ENCODE peak calls at places on chromosomes 16 and 17, in four cellular contexts. One of them, this sample, is unnamed.

GRCh38 chr16:53372942-53373871 is 61.1 kb upstream of the RBL2 start:
- DNase-seq in heart left ventricle: no peak
- DNase-seq in epithelial cell of esophagus: peak
- DNase-seq in activated CD8-positive, alpha-beta T cell treated with anti-CD3 and anti-CD28 coated beads for 36 hours: peak
- DNase-seq in this sample: no peak

GRCh38 chr17:50817142-50817751 is 18.1 kb upstream of the WFIKKN2 start:
- DNase-seq in activated CD8-positive, alpha-beta T cell treated with anti-CD3 and anti-CD28 coated beads for 36 hours: peak
- DNase-seq in heart left ventricle: no peak
- DNase-seq in epithelial cell of esophagus: no peak
- DNase-seq in this sample: peak

GRCh38 chr16:57462978-57463362 is 491 bp downstream of the POLR2C start:
- DNase-seq in epithelial cell of esophagus: no peak
- DNase-seq in activated CD8-positive, alpha-beta T cell treated with anti-CD3 and anti-CD28 coated beads for 36 hours: no peak
- DNase-seq in heart left ventricle: no peak
- DNase-seq in this sample: no peak

GRCh38 chr16:57358527-57359095 is at the start of gene CCL22:
- DNase-seq in activated CD8-positive, alpha-beta T cell treated with anti-CD3 and anti-CD28 coated beads for 36 hours: peak
- DNase-seq in heart left ventricle: no peak
- DNase-seq in epithelial cell of esophagus: peak
- DNase-seq in this sample: no peak

GRCh38 chr16:49502136-49502881 is 128.7 kb downstream of the C16orf78 start:
- DNase-seq in heart left ventricle: no peak
- DNase-seq in activated CD8-positive, alpha-beta T cell treated with anti-CD3 and anti-CD28 coated beads for 36 hours: no peak
- DNase-seq in epithelial cell of esophagus: no peak
- DNase-seq in this sample: no peak

GRCh38 chr16:57186630-57187507 is 740 bp downstream of the RSPRY1 start:
- DNase-seq in activated CD8-positive, alpha-beta T cell treated with anti-CD3 and anti-CD28 coated beads for 36 hours: peak
- DNase-seq in epithelial cell of esophagus: peak
- DNase-seq in heart left ventricle: peak
- DNase-seq in this sample: peak

GRCh38 chr16:49617710-49618330 is 238.1 kb downstream of the ZNF423 start:
- DNase-seq in epithelial cell of esophagus: no peak
- DNase-seq in activated CD8-positive, alpha-beta T cell treated with anti-CD3 and anti-CD28 coated beads for 36 hours: no peak
- DNase-seq in heart left ventricle: no peak
- DNase-seq in this sample: peak

GRCh38 chr17:80927791-80928216 is 63.8 kb upstream of the CHMP6 start:
- DNase-seq in epithelial cell of esophagus: peak
- DNase-seq in activated CD8-positive, alpha-beta T cell treated with anti-CD3 and anti-CD28 coated beads for 36 hours: no peak
- DNase-seq in heart left ventricle: no peak
- DNase-seq in this sample: no peak

GRCh38 chr16:9258423-9259051 is 167.1 kb downstream of the HAPSTR1 start:
- DNase-seq in epithelial cell of esophagus: peak
- DNase-seq in heart left ventricle: peak
- DNase-seq in activated CD8-positive, alpha-beta T cell treated with anti-CD3 and anti-CD28 coated beads for 36 hours: peak
- DNase-seq in this sample: no peak

GRCh38 chr17:43013296-43013695 is 6.7 kb downstream of the IFI35 start:
- DNase-seq in epithelial cell of esophagus: no peak
- DNase-seq in activated CD8-positive, alpha-beta T cell treated with anti-CD3 and anti-CD28 coated beads for 36 hours: no peak
- DNase-seq in heart left ventricle: no peak
- DNase-seq in this sample: no peak

GRCh38 chr17:44970136-44970737 is 2.1 kb upstream of the C1QL1 start:
- DNase-seq in activated CD8-positive, alpha-beta T cell treated with anti-CD3 and anti-CD28 coated beads for 36 hours: peak
- DNase-seq in heart left ventricle: no peak
- DNase-seq in epithelial cell of esophagus: no peak
- DNase-seq in this sample: peak

GRCh38 chr17:57498443-57498842 is 242.1 kb downstream of the MSI2 start:
- DNase-seq in epithelial cell of esophagus: no peak
- DNase-seq in heart left ventricle: no peak
- DNase-seq in activated CD8-positive, alpha-beta T cell treated with anti-CD3 and anti-CD28 coated beads for 36 hours: no peak
- DNase-seq in this sample: no peak

GRCh38 chr17:62658136-62658535 is 30.7 kb downstream of the MRC2 start:
- DNase-seq in heart left ventricle: no peak
- DNase-seq in activated CD8-positive, alpha-beta T cell treated with anti-CD3 and anti-CD28 coated beads for 36 hours: no peak
- DNase-seq in epithelial cell of esophagus: no peak
- DNase-seq in this sample: no peak

GRCh38 chr17:40312893-40313659 is 4.1 kb downstream of the RARA start:
- DNase-seq in epithelial cell of esophagus: no peak
- DNase-seq in activated CD8-positive, alpha-beta T cell treated with anti-CD3 and anti-CD28 coated beads for 36 hours: peak
- DNase-seq in heart left ventricle: no peak
- DNase-seq in this sample: peak

GRCh38 chr17:17381438-17382059 is 78.4 kb downstream of the NT5M start:
- DNase-seq in epithelial cell of esophagus: no peak
- DNase-seq in heart left ventricle: no peak
- DNase-seq in activated CD8-positive, alpha-beta T cell treated with anti-CD3 and anti-CD28 coated beads for 36 hours: no peak
- DNase-seq in this sample: no peak

GRCh38 chr16:79299154-79299799 is 301.3 kb downstream of the MAF start:
- DNase-seq in epithelial cell of esophagus: no peak
- DNase-seq in activated CD8-positive, alpha-beta T cell treated with anti-CD3 and anti-CD28 coated beads for 36 hours: no peak
- DNase-seq in heart left ventricle: no peak
- DNase-seq in this sample: no peak

GRCh38 chr17:752620-753219 is 656 bp upstream of the GEMIN4 start:
- DNase-seq in activated CD8-positive, alpha-beta T cell treated with anti-CD3 and anti-CD28 coated beads for 36 hours: peak
- DNase-seq in epithelial cell of esophagus: peak
- DNase-seq in heart left ventricle: peak
- DNase-seq in this sample: peak

GRCh38 chr16:46688101-46688656 is 799 bp downstream of the VPS35 start:
- DNase-seq in activated CD8-positive, alpha-beta T cell treated with anti-CD3 and anti-CD28 coated beads for 36 hours: no peak
- DNase-seq in heart left ventricle: peak
- DNase-seq in epithelial cell of esophagus: peak
- DNase-seq in this sample: no peak

GRCh38 chr17:38602453-38602852 is 3.3 kb downstream of the SRCIN1 start:
- DNase-seq in heart left ventricle: no peak
- DNase-seq in epithelial cell of esophagus: no peak
- DNase-seq in activated CD8-positive, alpha-beta T cell treated with anti-CD3 and anti-CD28 coated beads for 36 hours: no peak
- DNase-seq in this sample: no peak

DNA sequence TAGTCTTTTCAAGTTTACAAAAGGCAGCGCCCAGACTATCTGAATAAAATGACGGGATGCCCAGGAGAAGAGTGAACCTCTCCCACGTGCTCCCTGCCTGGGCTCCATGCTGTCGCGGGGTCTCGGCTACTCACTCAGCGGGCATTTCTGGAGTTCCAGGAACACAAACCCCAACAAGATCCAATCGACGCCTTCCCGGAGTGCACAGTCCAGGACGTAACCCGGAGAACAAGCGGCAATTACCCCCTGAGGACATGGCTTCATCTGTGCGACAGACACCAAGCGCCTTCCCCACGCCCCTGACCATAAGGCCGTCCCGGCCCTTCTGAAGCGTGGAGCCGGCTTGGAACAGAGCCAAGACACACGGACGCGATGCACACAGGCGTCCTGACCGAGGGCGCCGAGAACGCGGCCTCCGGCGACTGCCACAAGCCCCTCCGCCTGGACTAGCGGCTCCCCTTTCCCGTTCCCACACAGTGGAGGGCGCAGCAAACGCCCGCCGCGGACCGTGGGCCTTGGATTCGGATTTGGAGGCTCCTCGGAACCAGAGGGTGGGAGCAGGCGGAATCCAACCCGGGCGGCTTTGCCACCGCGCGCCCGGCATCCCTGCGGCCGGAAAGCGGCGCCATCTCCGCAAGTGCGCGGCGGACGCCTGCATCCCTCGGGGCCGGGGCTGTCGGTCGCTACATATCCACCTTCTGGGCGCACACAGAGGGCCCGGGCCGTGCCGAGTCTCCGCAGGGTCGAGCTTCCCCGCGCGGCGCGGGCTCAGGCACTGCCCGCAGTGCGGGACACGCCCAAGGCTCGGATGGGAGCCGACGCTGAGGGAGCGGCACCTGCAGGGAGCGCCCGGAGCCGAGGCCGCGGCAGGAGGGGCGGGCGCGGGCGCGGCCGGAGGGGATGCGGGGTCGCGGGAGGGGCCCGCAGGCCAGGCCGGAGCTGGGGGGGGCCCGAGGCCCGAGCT is 725 bp downstream of the ABCA3 start:
- DNase-seq in epithelial cell of esophagus: peak
- DNase-seq in heart left ventricle: peak
- DNase-seq in activated CD8-positive, alpha-beta T cell treated with anti-CD3 and anti-CD28 coated beads for 36 hours: peak
- DNase-seq in this sample: peak
- TF ChIP-seq CTCF in epithelial cell of esophagus: no peak
- TF ChIP-seq CTCF in heart left ventricle: no peak
- TF ChIP-seq CTCF in activated CD8-positive, alpha-beta T cell treated with anti-CD3 and anti-CD28 coated beads for 36 hours: no peak
- TF ChIP-seq CTCF in this sample: no peak

GRCh38 chr17:31073411-31073810 is 21.4 kb upstream of the NF1 start:
- DNase-seq in activated CD8-positive, alpha-beta T cell treated with anti-CD3 and anti-CD28 coated beads for 36 hours: no peak
- DNase-seq in epithelial cell of esophagus: no peak
- DNase-seq in heart left ventricle: no peak
- DNase-seq in this sample: no peak

GRCh38 chr17:31072186-31072585 is 22.6 kb upstream of the NF1 start:
- DNase-seq in heart left ventricle: no peak
- DNase-seq in epithelial cell of esophagus: peak
- DNase-seq in activated CD8-positive, alpha-beta T cell treated with anti-CD3 and anti-CD28 coated beads for 36 hours: no peak
- DNase-seq in this sample: no peak

GRCh38 chr17:31064707-31065106 is 30.1 kb upstream of the NF1 start:
- DNase-seq in epithelial cell of esophagus: peak
- DNase-seq in heart left ventricle: no peak
- DNase-seq in activated CD8-positive, alpha-beta T cell treated with anti-CD3 and anti-CD28 coated beads for 36 hours: no peak
- DNase-seq in this sample: no peak

GRCh38 chr17:31067699-31068184 is 27.0 kb upstream of the NF1 start:
- DNase-seq in activated CD8-positive, alpha-beta T cell treated with anti-CD3 and anti-CD28 coated beads for 36 hours: no peak
- DNase-seq in epithelial cell of esophagus: peak
- DNase-seq in heart left ventricle: no peak
- DNase-seq in this sample: no peak

GRCh38 chr17:31068291-31068690 is 26.5 kb upstream of the NF1 start:
- DNase-seq in heart left ventricle: peak
- DNase-seq in activated CD8-positive, alpha-beta T cell treated with anti-CD3 and anti-CD28 coated beads for 36 hours: peak
- DNase-seq in epithelial cell of esophagus: peak
- DNase-seq in this sample: no peak
- TF ChIP-seq CTCF in heart left ventricle: peak
- TF ChIP-seq CTCF in activated CD8-positive, alpha-beta T cell treated with anti-CD3 and anti-CD28 coated beads for 36 hours: peak
- TF ChIP-seq CTCF in epithelial cell of esophagus: peak
- TF ChIP-seq CTCF in this sample: no peak

DNA sequence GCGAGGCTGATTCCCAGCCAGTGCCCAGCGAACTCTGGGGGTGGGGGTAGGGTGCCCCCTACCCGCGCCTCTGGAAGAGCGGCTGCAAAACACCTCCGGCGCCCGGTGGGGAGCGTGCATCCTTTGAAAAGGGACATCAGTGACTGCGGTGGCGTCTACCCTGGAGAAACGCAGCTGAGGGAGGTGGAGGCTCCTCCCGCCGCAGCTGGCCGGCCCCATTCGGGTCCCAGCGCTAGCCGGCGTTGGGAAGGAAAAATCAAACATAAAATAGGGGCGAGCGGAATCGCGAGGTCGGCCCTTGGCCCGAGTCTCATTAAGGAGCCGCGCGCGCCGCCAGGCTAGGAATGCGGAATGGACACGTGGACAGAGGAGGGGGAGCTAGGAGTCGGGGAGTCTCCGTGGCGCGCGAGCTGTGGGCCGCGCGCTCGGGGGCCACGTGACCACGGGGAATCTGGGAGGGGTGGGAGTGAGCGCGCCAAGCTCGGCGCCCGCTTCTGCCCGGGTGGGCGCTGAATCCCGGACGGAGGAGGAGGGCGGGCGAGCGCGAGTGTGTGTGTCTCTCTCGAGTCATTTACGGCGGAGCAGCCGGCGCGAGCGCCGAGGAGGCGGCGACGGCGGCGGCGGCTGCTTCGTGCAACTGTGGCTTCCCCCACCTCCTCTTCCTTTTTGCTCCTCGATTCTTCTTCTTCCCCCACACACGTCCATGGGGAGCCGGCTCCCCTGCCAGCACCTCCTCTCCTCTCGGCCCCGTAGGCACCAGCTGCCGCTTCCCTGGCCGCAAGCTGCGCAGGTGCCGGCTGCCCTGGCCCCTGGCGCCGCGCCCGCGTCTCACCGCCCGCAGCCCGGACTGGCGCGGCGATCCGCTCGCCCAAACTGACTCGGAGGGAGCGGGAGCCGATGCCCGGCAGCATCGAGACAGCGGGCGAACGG is at the start of gene TMEM132E:
- DNase-seq in heart left ventricle: peak
- DNase-seq in epithelial cell of esophagus: peak
- DNase-seq in activated CD8-positive, alpha-beta T cell treated with anti-CD3 and anti-CD28 coated beads for 36 hours: peak
- DNase-seq in this sample: peak
- TF ChIP-seq CTCF in heart left ventricle: no peak
- TF ChIP-seq CTCF in epithelial cell of esophagus: no peak
- TF ChIP-seq CTCF in activated CD8-positive, alpha-beta T cell treated with anti-CD3 and anti-CD28 coated beads for 36 hours: no peak
- TF ChIP-seq CTCF in this sample: no peak

GRCh38 chr16:84047626-84048025 is 5.0 kb upstream of the SLC38A8 start:
- DNase-seq in activated CD8-positive, alpha-beta T cell treated with anti-CD3 and anti-CD28 coated beads for 36 hours: no peak
- DNase-seq in heart left ventricle: no peak
- DNase-seq in epithelial cell of esophagus: no peak
- DNase-seq in this sample: no peak

GRCh38 chr16:84044108-84044488 is 1.5 kb upstream of the SLC38A8 start:
- DNase-seq in activated CD8-positive, alpha-beta T cell treated with anti-CD3 and anti-CD28 coated beads for 36 hours: peak
- DNase-seq in epithelial cell of esophagus: peak
- DNase-seq in heart left ventricle: no peak
- DNase-seq in this sample: no peak

GRCh38 chr16:84047206-84047605 is 4.6 kb upstream of the SLC38A8 start:
- DNase-seq in epithelial cell of esophagus: no peak
- DNase-seq in activated CD8-positive, alpha-beta T cell treated with anti-CD3 and anti-CD28 coated beads for 36 hours: no peak
- DNase-seq in heart left ventricle: no peak
- DNase-seq in this sample: peak

GRCh38 chr16:84045001-84045817 is 2.6 kb upstream of the SLC38A8 start:
- DNase-seq in activated CD8-positive, alpha-beta T cell treated with anti-CD3 and anti-CD28 coated beads for 36 hours: no peak
- DNase-seq in heart left ventricle: no peak
- DNase-seq in epithelial cell of esophagus: no peak
- DNase-seq in this sample: no peak

DNA sequence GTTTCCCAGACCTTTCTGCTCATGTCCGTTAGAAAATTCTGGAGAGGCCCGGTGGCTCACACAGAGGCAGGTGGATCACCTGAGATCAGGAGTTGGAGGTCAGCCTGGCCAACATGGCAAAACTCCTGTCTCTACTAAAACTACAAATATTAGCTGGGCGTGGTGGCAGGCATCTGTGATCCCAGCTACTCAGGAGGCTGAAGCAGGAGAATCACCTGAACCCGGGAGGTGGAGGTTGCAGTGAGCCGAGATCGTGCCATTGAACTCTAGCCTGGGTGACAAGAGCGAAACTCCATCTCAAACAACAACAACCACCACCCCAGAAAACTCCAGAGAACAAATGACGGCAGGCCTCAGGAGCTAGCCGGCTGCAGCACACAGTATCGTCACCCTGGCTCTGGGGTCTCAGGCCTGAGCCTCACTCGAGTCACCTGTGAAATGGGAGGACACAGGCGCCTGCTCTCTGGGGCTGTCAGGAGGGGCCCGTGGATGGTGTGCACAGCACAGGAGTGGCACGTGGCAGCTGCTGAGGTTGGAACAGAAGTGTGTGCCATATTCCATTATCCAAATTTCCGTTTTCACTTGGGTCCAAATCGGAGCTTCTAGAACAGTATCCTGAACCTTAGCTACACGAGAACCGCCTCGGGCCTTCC is 3.3 kb upstream of the SLC38A8 start:
- DNase-seq in activated CD8-positive, alpha-beta T cell treated with anti-CD3 and anti-CD28 coated beads for 36 hours: no peak
- DNase-seq in heart left ventricle: no peak
- DNase-seq in epithelial cell of esophagus: no peak
- DNase-seq in this sample: no peak
- TF ChIP-seq CTCF in activated CD8-positive, alpha-beta T cell treated with anti-CD3 and anti-CD28 coated beads for 36 hours: no peak
- TF ChIP-seq CTCF in heart left ventricle: no peak
- TF ChIP-seq CTCF in epithelial cell of esophagus: no peak
- TF ChIP-seq CTCF in this sample: no peak